ENCODE peak calls at places on chromosomes 4 and X, in ten cellular contexts. E, C, B, G, D, A, S, W, F and N are unnamed samples.

GRCh38 chr4:88757067-88757466 is 59.4 kb upstream of the NAP1L5 start:
- DNase-seq in E (no peak), C (peak; percentile 32), B (no peak), G (no peak), D (no peak), A (no peak), S (no peak), W (no peak), F (no peak), N (no peak)

GRCh38 chr4:159021597-159022385 is 81.1 kb upstream of the RAPGEF2 start:
- DNase-seq in E (peak; percentile 57), C (no peak), B (no peak), G (peak; percentile 38), D (no peak), A (no peak), S (no peak), W (no peak), F (no peak), N (no peak)

GRCh38 chrX:111407948-111408347 is 4.0 kb downstream of the DCX start:
- DNase-seq in E (no peak), C (no peak), B (no peak), G (no peak), D (no peak), A (no peak), S (no peak), W (no peak), F (no peak), N (no peak)

GRCh38 chrX:132843387-132843786 is 115.0 kb downstream of the HS6ST2 start:
- DNase-seq in E (no peak), C (no peak), B (no peak), G (no peak), D (no peak), A (no peak), S (no peak), W (no peak), F (no peak), N (no peak)

GRCh38 chrX:68685722-68686683 is 38.5 kb downstream of the STARD8 start:
- DNase-seq in E (peak; percentile 71), C (peak; percentile 65), B (peak; percentile 27), G (peak; percentile 60), D (no peak), A (no peak), S (no peak), W (peak; percentile 39), F (peak; percentile 85), N (peak; percentile 79)

GRCh38 chr4:74613266-74613665 is 168.3 kb downstream of the AREG start:
- DNase-seq in E (no peak), C (no peak), B (no peak), G (no peak), D (no peak), A (no peak), S (no peak), W (no peak), F (no peak), N (no peak)

GRCh38 chr4:33924239-33924638 is 2320.1 kb downstream of the ARAP2 start:
- DNase-seq in E (peak; percentile 23), C (peak; percentile 61), B (no peak), G (peak; percentile 3), D (no peak), A (peak; percentile 38), S (no peak), W (peak; percentile 62), F (peak; percentile 85), N (peak; percentile 89)

GRCh38 chr4:144645621-144646522 is at the start of gene HHIP:
- DNase-seq in E (peak; percentile 53), C (peak; percentile 79), B (peak; percentile 12), G (peak; percentile 71), D (no peak), A (no peak), S (no peak), W (peak; percentile 10), F (peak; percentile 36), N (peak; percentile 78)

GRCh38 chr4:94208918-94209317 is 1.3 kb downstream of the SMARCAD1 start:
- DNase-seq in E (no peak), C (no peak), B (no peak), G (no peak), D (no peak), A (no peak), S (no peak), W (no peak), F (no peak), N (no peak)

GRCh38 chr4:38237139-38237538 is 276.9 kb downstream of the PTTG2 start:
- DNase-seq in E (no peak), C (peak; percentile 69), B (no peak), G (no peak), D (no peak), A (no peak), S (no peak), W (peak; percentile 87), F (peak; percentile 60), N (no peak)

GRCh38 chrX:77298790-77299189 is 148.4 kb upstream of the FGF16 start:
- DNase-seq in E (no peak), C (no peak), B (no peak), G (no peak), D (no peak), A (no peak), S (no peak), W (no peak), F (no peak), N (no peak)

GRCh38 chrX:39613997-39614679 is 483.6 kb downstream of the BCOR start:
- DNase-seq in E (peak; percentile 72), C (no peak), B (peak; percentile 71), G (peak; percentile 29), D (peak; percentile 59), A (no peak), S (no peak), W (no peak), F (no peak), N (no peak)